ENCODE peak calls at places on chromosome 2, in seven cellular contexts. M is HepG2, A is HCT116, B is GM12878, G is H1, S is SK-N-SH, E is K562. D is an unnamed sample.

GRCh38 chr2:169734172-169734847 is 678 bp downstream of the KLHL23 start:
- DNase-seq in S (peak; percentile 83), E (peak; percentile 70), B (no peak), A (no peak), G (no peak), M (no peak), D (peak; percentile 21)

GRCh38 chr2:7517122-7517487 is 599.9 kb downstream of the RNF144A start:
- DNase-seq in E (no peak), B (no peak), S (peak; percentile 39), G (no peak), A (no peak), M (no peak), D (no peak)

GRCh38 chr2:1170241-1170640 is 219.6 kb downstream of the SNTG2 start:
- DNase-seq in E (no peak), B (no peak), S (no peak), A (no peak), M (no peak), G (no peak), D (no peak)

GRCh38 chr2:128607981-128608506 is 289.4 kb upstream of the HS6ST1 start:
- DNase-seq in B (no peak), G (no peak), S (peak; percentile 51), A (no peak), E (no peak), M (no peak), D (peak; percentile 26)

GRCh38 chr2:190069936-190070696 is 7.6 kb upstream of the MSTN start:
- DNase-seq in M (peak; percentile 68), A (peak; percentile 71), B (no peak), S (peak; percentile 30), G (no peak), E (peak; percentile 16), D (peak; percentile 68)

GRCh38 chr2:18762667-18763066 is 173.3 kb upstream of the NT5C1B start:
- DNase-seq in B (no peak), A (no peak), S (no peak), E (no peak), G (no peak), M (peak; percentile 7), D (no peak)

GRCh38 chr2:165305391-165306096 is 66.3 kb downstream of the SCN2A start:
- DNase-seq in M (no peak), S (no peak), B (no peak), E (no peak), G (no peak), A (no peak), D (no peak)

GRCh38 chr2:10423400-10423774 is 24.7 kb downstream of the ODC1 start:
- DNase-seq in B (no peak), E (no peak), A (no peak), G (no peak), S (no peak), M (no peak), D (no peak)

GRCh38 chr2:222884765-222885424 is 24.1 kb downstream of the ACSL3 start:
- DNase-seq in G (no peak), S (no peak), E (no peak), M (no peak), B (no peak), A (no peak), D (peak; percentile 70)

GRCh38 chr2:197125000-197125399 is 185.6 kb downstream of the ANKRD44 start:
- DNase-seq in S (no peak), E (no peak), A (no peak), B (no peak), G (no peak), M (no peak), D (no peak)

GRCh38 chr2:188609321-188610049 is 317.8 kb downstream of the GULP1 start:
- DNase-seq in B (no peak), M (no peak), S (no peak), E (no peak), G (no peak), A (no peak), D (no peak)

GRCh38 chr2:15730545-15731212 is 139.0 kb downstream of the DDX1 start:
- DNase-seq in E (peak; percentile 64), A (peak; percentile 81), S (peak; percentile 91), G (no peak), M (peak; percentile 80), B (peak; percentile 19), D (peak; percentile 67)

DNA sequence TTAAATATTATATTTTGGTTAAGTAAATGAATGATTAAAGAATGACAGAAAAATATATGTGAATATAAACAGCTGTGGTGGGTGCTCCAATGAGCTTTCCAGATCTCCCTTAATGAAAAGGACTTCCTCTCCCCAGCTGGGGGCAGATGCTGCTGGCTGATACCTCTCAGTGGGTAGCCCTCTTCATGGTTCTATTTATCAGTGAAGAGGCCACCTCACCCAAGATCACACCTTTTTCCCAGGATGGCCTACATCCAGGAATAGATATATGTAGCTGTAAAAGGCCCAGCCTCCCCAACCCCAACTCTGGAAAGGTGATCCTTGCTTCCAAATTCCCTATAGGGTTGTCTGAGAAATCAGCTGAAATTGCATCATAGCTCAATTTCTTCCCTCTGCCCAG is 135.2 kb upstream of the ACVR2A start:
- DNase-seq in M (no peak), S (no peak), B (no peak), G (no peak), A (no peak), E (no peak), D (no peak)
- TF ChIP-seq JUND in M (no peak), S (no peak), B (no peak), G (no peak), A (no peak), E (no peak), D (no peak)

GRCh38 chr2:75493230-75493629 is 67.5 kb downstream of the EVA1A start:
- DNase-seq in S (peak; percentile 69), A (no peak), E (no peak), B (no peak), M (no peak), G (no peak), D (peak; percentile 6)

GRCh38 chr2:75491129-75491753 is 69.5 kb downstream of the EVA1A start:
- DNase-seq in M (no peak), A (no peak), G (no peak), B (no peak), E (no peak), S (no peak), D (no peak)

GRCh38 chr2:75495862-75496261 is 64.9 kb downstream of the EVA1A start:
- DNase-seq in S (no peak), A (no peak), E (no peak), G (no peak), M (peak; percentile 31), B (no peak), D (no peak)

GRCh38 chr2:75497256-75497655 is 63.5 kb downstream of the EVA1A start:
- DNase-seq in A (no peak), M (no peak), S (no peak), E (no peak), B (no peak), G (no peak), D (no peak)

GRCh38 chr2:75494137-75494769 is 66.5 kb downstream of the EVA1A start:
- DNase-seq in S (no peak), A (no peak), G (no peak), B (no peak), E (no peak), M (no peak), D (no peak)
- TF ChIP-seq JUND in S (no peak), A (no peak), G (no peak), B (no peak), E (no peak), M (no peak), D (no peak)

GRCh38 chr2:108324531-108325256 is 36.0 kb downstream of the SULT1C2 start:
- DNase-seq in B (no peak), S (no peak), A (no peak), E (no peak), M (no peak), G (no peak), D (no peak)

GRCh38 chr2:108316194-108316880 is 27.6 kb downstream of the SULT1C2 start:
- DNase-seq in G (no peak), S (no peak), M (no peak), B (no peak), E (no peak), A (no peak), D (no peak)

GRCh38 chr2:108323619-108324018 is 34.9 kb downstream of the SULT1C2 start:
- DNase-seq in E (no peak), S (no peak), A (no peak), M (no peak), B (no peak), G (no peak), D (no peak)

GRCh38 chr2:108316881-108317258 is 28.2 kb downstream of the SULT1C2 start:
- DNase-seq in G (no peak), M (no peak), S (no peak), E (no peak), B (no peak), A (no peak), D (no peak)

GRCh38 chr2:108320326-108320932 is 31.7 kb downstream of the SULT1C2 start:
- DNase-seq in G (no peak), A (no peak), M (no peak), B (no peak), S (no peak), E (no peak), D (no peak)
- TF ChIP-seq JUND in G (no peak), A (no peak), M (no peak), B (no peak), S (no peak), E (no peak), D (no peak)

GRCh38 chr2:3533836-3534235 is 14.5 kb upstream of the ADI1 start:
- DNase-seq in G (no peak), M (no peak), A (no peak), S (no peak), E (no peak), B (no peak), D (no peak)

GRCh38 chr2:3535467-3535793 is 16.1 kb upstream of the ADI1 start:
- DNase-seq in E (no peak), G (no peak), B (no peak), A (no peak), M (no peak), S (no peak), D (no peak)

GRCh38 chr2:3534251-3534814 is 15.0 kb upstream of the ADI1 start:
- DNase-seq in M (no peak), E (no peak), S (no peak), G (no peak), A (no peak), B (no peak), D (no peak)

GRCh38 chr2:3536682-3537632 is 17.6 kb upstream of the ADI1 start:
- DNase-seq in B (no peak), G (peak; percentile 56), A (peak; percentile 26), E (peak; percentile 75), S (peak; percentile 77), M (peak; percentile 82), D (no peak)

DNA sequence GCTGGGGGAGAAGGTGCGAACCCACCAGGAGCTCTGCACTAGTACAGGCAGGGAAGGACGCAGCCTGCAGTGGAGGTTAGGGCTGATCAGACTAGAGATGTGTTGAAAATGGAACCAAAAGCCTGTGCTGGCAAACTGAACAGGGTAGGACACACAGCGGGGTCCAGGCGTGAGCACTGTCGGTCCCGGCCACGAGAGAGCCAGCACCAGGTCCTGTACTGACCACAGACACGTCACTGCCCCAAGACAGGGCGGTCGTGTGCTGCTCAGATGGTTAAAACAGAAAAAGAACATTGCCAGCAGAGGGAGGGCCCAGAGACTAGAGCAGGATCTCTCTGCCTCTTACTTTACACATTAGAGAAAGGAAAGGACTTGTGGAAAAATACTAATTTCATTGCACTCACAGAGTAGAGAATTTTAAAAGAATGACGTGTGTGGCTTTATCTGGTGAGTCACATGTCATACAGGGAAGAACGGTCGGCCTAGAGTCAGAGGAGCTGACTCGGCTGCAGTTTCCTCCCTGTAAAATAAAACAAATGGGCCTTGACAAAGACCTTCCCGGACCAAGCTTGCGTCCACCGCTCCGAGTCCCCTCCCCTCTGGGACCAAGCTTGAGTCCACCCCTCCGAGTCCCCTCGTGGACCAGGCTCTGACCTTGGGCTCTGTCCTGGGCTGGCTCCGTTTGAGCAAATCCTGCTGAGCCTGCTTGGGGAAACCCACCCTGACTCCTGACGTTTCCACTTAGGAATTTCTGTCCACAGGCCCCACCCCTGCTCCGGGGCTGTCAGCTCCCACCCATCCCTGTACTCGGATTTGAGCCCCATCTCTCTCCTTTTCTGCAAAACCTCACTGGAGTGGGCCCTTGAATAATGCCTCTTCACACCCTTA is 16.7 kb upstream of the ADI1 start:
- DNase-seq in M (peak; percentile 88), E (peak; percentile 47), A (peak; percentile 26), B (no peak), G (no peak), S (peak; percentile 37), D (no peak)
- TF ChIP-seq JUND in M (peak; percentile 82), E (peak; percentile 73), A (no peak), B (no peak), G (no peak), S (peak; percentile 2), D (no peak)